ENCODE peak calls at places on chromosomes 3 and 15, in eight cellular contexts. O is left cardiac atrium; D is T-cell; R is A549; M is activated T-helper 1 cell treated with anti-CD3 and anti-CD28 coated beads, Interleukin-12 subunit alpha, Interleukin-12 subunit beta, Interleukin-2, Interleukin-4 antibody, amounts not matched to agents 30 ng/mL and 10 ng/mL and 1 ng/mL, durations not matched to agents 14 hours and 24 hours and 36 hours; I is activated CD4-positive, alpha-beta T cell treated with anti-CD3 and anti-CD28 coated beads, Interleukin-2, amount 10 ng/mL, durations not matched to agents 24 days and 14 days; V is DND-41; F is LoVo. P is an unnamed sample.

GRCh38 chr15:63915209-63915887 is 81.6 kb upstream of the HERC1 start:
- DNase-seq in F (no peak), R (no peak), V (no peak), O (no peak), D (no peak), M (no peak), I (no peak), P (no peak)

GRCh38 chr3:171225698-171226097 is 199.2 kb upstream of the SLC2A2 start:
- DNase-seq in I (peak), R (no peak), O (no peak), V (no peak), D (no peak), F (no peak), M (no peak), P (peak)

GRCh38 chr3:178880274-178880673 is 191.3 kb downstream of the ZMAT3 start:
- DNase-seq in M (no peak), I (no peak), V (no peak), O (no peak), D (no peak), F (no peak), R (no peak), P (no peak)

GRCh38 chr3:177977381-177978158 is 558.7 kb upstream of the KCNMB2 start:
- DNase-seq in O (no peak), D (no peak), I (no peak), R (peak), M (no peak), F (no peak), V (no peak), P (peak)

GRCh38 chr3:32969656-32970055 is 18.2 kb downstream of the CCR4 start:
- DNase-seq in O (no peak), F (peak), V (no peak), R (peak), I (no peak), M (no peak), D (no peak), P (peak)

GRCh38 chr3:126540342-126540849 is 16.4 kb downstream of the CHST13 start:
- DNase-seq in D (no peak), O (peak), I (no peak), R (peak), V (peak), M (no peak), F (peak), P (peak)

GRCh38 chr15:63244976-63245645 is 32.3 kb upstream of the APH1B start:
- DNase-seq in V (no peak), D (peak), I (no peak), O (no peak), R (no peak), F (no peak), M (no peak), P (no peak)

GRCh38 chr3:162525791-162526190 is 1029.2 kb downstream of the OTOL1 start:
- DNase-seq in O (no peak), I (no peak), M (no peak), D (no peak), V (no peak), R (no peak), F (no peak), P (no peak)

GRCh38 chr3:45923755-45924154 is 19.5 kb upstream of the CXCR6 start:
- DNase-seq in O (no peak), D (no peak), F (peak), M (no peak), I (no peak), V (no peak), R (no peak), P (no peak)

GRCh38 chr15:78406016-78406590 is 31.9 kb upstream of the IREB2 start:
- DNase-seq in F (no peak), R (no peak), D (no peak), V (no peak), O (no peak), I (no peak), M (no peak), P (no peak)

GRCh38 chr3:157532529-157533297 is 29.5 kb upstream of the VEPH1 start:
- DNase-seq in I (peak), D (no peak), V (peak), F (peak), O (no peak), R (peak), M (no peak), P (peak)

GRCh38 chr3:169722715-169723114 is 42.1 kb downstream of the TERC start:
- DNase-seq in M (no peak), R (no peak), V (no peak), F (no peak), O (no peak), I (no peak), D (no peak), P (no peak)

GRCh38 chr15:78387678-78388077 is 47.5 kb downstream of the CRABP1 start:
- DNase-seq in O (no peak), I (no peak), F (no peak), D (no peak), M (no peak), V (no peak), R (no peak), P (no peak)

GRCh38 chr15:43518073-43518761 is 809 bp downstream of the MAP1A start:
- DNase-seq in D (no peak), O (no peak), I (no peak), M (no peak), V (peak), F (no peak), R (no peak), P (peak)

GRCh38 chr3:9078561-9079240 is 115.4 kb upstream of the RAD18 start:
- DNase-seq in O (no peak), V (no peak), D (no peak), I (no peak), R (peak), M (no peak), F (no peak), P (no peak)

GRCh38 chr3:157487339-157487738 is 15.9 kb downstream of the VEPH1 start:
- DNase-seq in F (no peak), R (no peak), V (no peak), I (no peak), D (no peak), M (no peak), O (no peak), P (no peak)

GRCh38 chr3:161349529-161350278 is 21.6 kb downstream of the SPTSSB start:
- DNase-seq in O (no peak), V (peak), R (peak), I (no peak), D (peak), F (peak), M (no peak), P (peak)

GRCh38 chr3:107217161-107217560 is 160.1 kb upstream of the CCDC54 start:
- DNase-seq in F (peak), R (peak), M (no peak), D (no peak), I (no peak), O (no peak), V (no peak), P (peak)

GRCh38 chr15:82165948-82166376 is 96.6 kb downstream of the EFL1 start:
- DNase-seq in M (no peak), I (no peak), V (no peak), O (no peak), R (no peak), F (no peak), D (no peak), P (no peak)

GRCh38 chr3:153158184-153158583 is 3.8 kb upstream of the RAP2B start:
- DNase-seq in R (no peak), F (no peak), D (no peak), V (no peak), O (no peak), M (no peak), I (no peak), P (no peak)

GRCh38 chr3:115899050-115899449 is 275.7 kb downstream of the GAP43 start:
- DNase-seq in M (no peak), O (no peak), F (no peak), R (no peak), V (no peak), I (no peak), D (no peak), P (no peak)

GRCh38 chr3:197847866-197848401 is 56.9 kb downstream of the LRCH3 start:
- DNase-seq in O (no peak), V (peak), I (peak), D (peak), R (no peak), M (peak), F (peak), P (no peak)

GRCh38 chr3:106850429-106850828 is 526.8 kb upstream of the CCDC54 start:
- DNase-seq in O (no peak), I (no peak), F (no peak), R (no peak), V (no peak), M (no peak), D (no peak), P (no peak)

GRCh38 chr3:124748560-124749198 is 18.4 kb downstream of the UMPS start:
- DNase-seq in I (no peak), O (no peak), R (no peak), V (no peak), F (no peak), D (no peak), M (no peak), P (no peak)

GRCh38 chr3:13249630-13250395 is 170.3 kb downstream of the NUP210 start:
- DNase-seq in V (peak), I (no peak), F (no peak), R (no peak), D (no peak), M (no peak), O (no peak), P (no peak)

GRCh38 chr3:124601189-124601588 is 129.1 kb upstream of the UMPS start:
- DNase-seq in R (no peak), F (peak), M (no peak), I (no peak), D (no peak), V (no peak), O (no peak), P (no peak)

GRCh38 chr3:183491923-183492848 is 63.3 kb downstream of the KLHL6 start:
- DNase-seq in M (no peak), D (no peak), R (no peak), O (no peak), I (no peak), F (no peak), V (no peak), P (no peak)

GRCh38 chr3:81395739-81396138 is 365.7 kb downstream of the GBE1 start:
- DNase-seq in M (no peak), O (no peak), D (no peak), V (no peak), I (no peak), R (peak), F (no peak), P (no peak)

GRCh38 chr3:128500556-128500955 is 7.6 kb upstream of the GATA2 start:
- DNase-seq in O (no peak), I (no peak), R (no peak), M (no peak), V (no peak), F (no peak), D (no peak), P (no peak)

GRCh38 chr3:159765025-159765859 is 223.4 kb upstream of the IL12A start:
- DNase-seq in R (peak), O (peak), V (no peak), M (no peak), F (peak), I (no peak), D (no peak), P (peak)

GRCh38 chr15:89362203-89363101 is 27.8 kb upstream of the POLG start:
- DNase-seq in D (no peak), R (no peak), V (no peak), M (no peak), O (no peak), F (no peak), I (peak), P (no peak)

GRCh38 chr3:130733236-130733884 is 13.3 kb downstream of the PIK3R4 start:
- DNase-seq in O (no peak), I (no peak), F (no peak), V (no peak), M (no peak), R (no peak), D (no peak), P (no peak)

GRCh38 chr3:33008282-33008681 is 56.8 kb downstream of the CCR4 start:
- DNase-seq in V (peak), I (peak), O (no peak), F (no peak), D (peak), M (peak), R (no peak), P (no peak)

GRCh38 chr3:134028486-134029255 is 1.1 kb downstream of the SLCO2A1 start:
- DNase-seq in F (no peak), I (no peak), D (no peak), V (no peak), M (no peak), R (no peak), O (no peak), P (no peak)

GRCh38 chr15:100196326-100197058 is 145.3 kb downstream of the ADAMTS17 start:
- DNase-seq in M (no peak), D (no peak), O (no peak), F (no peak), V (no peak), R (no peak), I (no peak), P (no peak)

GRCh38 chr15:70327328-70328136 is 229.8 kb upstream of the TLE3 start:
- DNase-seq in D (no peak), M (no peak), I (no peak), F (no peak), R (no peak), O (no peak), V (no peak), P (peak)